ENCODE peak calls at places on chromosomes 12 and 14, in ten cellular contexts. T, S, G, N, A, R, O, V, I and C are unnamed samples.
A peak's percentile ranks its signal among the peaks of the same experiment; 100 is the strongest.

GRCh38 chr12:118015944-118016343 is 559 bp upstream of the RFC5 start:
- DNase-seq in T (peak; percentile 15), S (no peak), G (no peak), N (no peak), A (no peak), R (peak; percentile 8), O (no peak), V (no peak), I (no peak), C (no peak)

GRCh38 chr14:69335421-69335820 is 62.7 kb downstream of the ERH start:
- DNase-seq in T (no peak), S (no peak), G (peak; percentile 78), N (peak; percentile 58), A (no peak), R (no peak), O (peak; percentile 33), V (peak; percentile 71), I (no peak), C (peak; percentile 43)

GRCh38 chr14:78848234-78848820 is 678.2 kb downstream of the NRXN3 start:
- DNase-seq in T (peak; percentile 21), S (no peak), G (peak; percentile 58), N (peak; percentile 62), A (no peak), R (peak; percentile 27), O (peak; percentile 31), V (peak; percentile 19), I (peak; percentile 19), C (no peak)

GRCh38 chr14:36363704-36364103 is 43.3 kb upstream of the MBIP start:
- DNase-seq in T (no peak), S (no peak), G (no peak), N (no peak), A (no peak), R (no peak), O (no peak), V (no peak), I (no peak), C (no peak)

GRCh38 chr14:75232597-75232996 is 46.0 kb upstream of the FOS start:
- DNase-seq in T (no peak), S (no peak), G (no peak), N (no peak), A (no peak), R (no peak), O (no peak), V (no peak), I (no peak), C (no peak)

GRCh38 chr12:117649796-117650195 is 288.4 kb upstream of the NOS1 start:
- DNase-seq in T (no peak), S (no peak), G (no peak), N (no peak), A (no peak), R (no peak), O (no peak), V (no peak), I (no peak), C (no peak)

GRCh38 chr12:114668905-114669304 is 15.1 kb downstream of the TBX3 start:
- DNase-seq in T (peak; percentile 73), S (no peak), G (no peak), N (peak; percentile 39), A (no peak), R (no peak), O (no peak), V (no peak), I (no peak), C (no peak)

GRCh38 chr14:45426685-45427282 is 173.8 kb upstream of the MIS18BP1 start:
- DNase-seq in T (no peak), S (no peak), G (peak; percentile 41), N (peak; percentile 79), A (no peak), R (peak; percentile 3), O (peak; percentile 34), V (no peak), I (no peak), C (no peak)

DNA sequence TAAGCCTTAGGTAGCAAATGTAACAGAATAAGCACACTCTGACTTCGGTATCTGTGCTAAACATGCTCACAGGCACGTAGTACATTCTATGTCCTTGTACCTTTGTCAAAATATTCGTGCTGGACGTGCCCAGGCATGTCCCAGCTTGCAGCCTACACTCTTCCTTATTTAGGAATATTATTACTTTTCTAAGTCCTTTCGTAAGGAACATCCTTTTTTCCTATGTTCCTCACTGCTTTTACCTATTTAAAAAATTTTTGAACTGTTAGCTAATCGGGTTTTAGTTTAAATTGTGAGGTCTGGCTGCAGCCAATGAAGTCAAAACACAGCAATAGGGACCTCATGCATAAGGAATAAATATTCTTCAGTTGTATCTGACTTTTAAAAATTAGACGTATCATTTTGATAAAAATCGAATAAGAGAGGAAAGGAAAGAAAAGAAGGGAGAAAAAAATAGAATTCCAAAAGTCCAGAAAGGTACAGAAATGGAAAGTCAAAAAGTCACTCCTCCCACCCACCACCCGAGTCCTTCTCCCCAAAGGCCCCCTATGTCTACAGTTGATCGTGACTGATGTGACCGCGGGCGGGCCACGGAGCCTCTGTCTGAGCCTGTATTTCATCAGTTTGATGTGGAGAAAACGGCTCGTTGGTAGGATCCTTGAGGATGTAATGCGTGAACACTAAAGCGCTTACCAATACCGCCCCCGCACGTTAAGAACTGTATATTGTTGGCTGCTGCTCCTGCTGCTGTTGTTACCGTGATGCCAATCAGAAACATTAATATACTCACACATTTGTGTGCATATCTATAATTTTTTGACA is 24.4 kb upstream of the UBC start:
- DNase-seq in T (peak; percentile 70), S (peak; percentile 81), G (no peak), N (peak; percentile 68), A (peak; percentile 54), R (peak; percentile 82), O (peak; percentile 88), V (peak; percentile 86), I (peak; percentile 85), C (no peak)
- TF ChIP-seq CTCF in T (peak; percentile 32), S (peak; percentile 49), G (peak; percentile 65), N (peak; percentile 81), A (peak; percentile 38), R (no peak), O (peak; percentile 52), V (no peak), I (peak; percentile 46), C (peak; percentile 39)

GRCh38 chr12:71655907-71656306 is 7.7 kb downstream of the ZFC3H1 start:
- DNase-seq in T (no peak), S (no peak), G (no peak), N (no peak), A (no peak), R (no peak), O (no peak), V (no peak), I (no peak), C (no peak)

GRCh38 chr12:71652656-71653055 is 11.0 kb downstream of the ZFC3H1 start:
- DNase-seq in T (no peak), S (no peak), G (no peak), N (no peak), A (no peak), R (no peak), O (no peak), V (no peak), I (no peak), C (no peak)

GRCh38 chr12:71653137-71653536 is 10.5 kb downstream of the ZFC3H1 start:
- DNase-seq in T (no peak), S (no peak), G (no peak), N (no peak), A (no peak), R (no peak), O (no peak), V (no peak), I (no peak), C (no peak)

GRCh38 chr12:71654200-71654599 is 9.4 kb downstream of the ZFC3H1 start:
- DNase-seq in T (no peak), S (no peak), G (no peak), N (no peak), A (no peak), R (no peak), O (no peak), V (no peak), I (no peak), C (no peak)

DNA sequence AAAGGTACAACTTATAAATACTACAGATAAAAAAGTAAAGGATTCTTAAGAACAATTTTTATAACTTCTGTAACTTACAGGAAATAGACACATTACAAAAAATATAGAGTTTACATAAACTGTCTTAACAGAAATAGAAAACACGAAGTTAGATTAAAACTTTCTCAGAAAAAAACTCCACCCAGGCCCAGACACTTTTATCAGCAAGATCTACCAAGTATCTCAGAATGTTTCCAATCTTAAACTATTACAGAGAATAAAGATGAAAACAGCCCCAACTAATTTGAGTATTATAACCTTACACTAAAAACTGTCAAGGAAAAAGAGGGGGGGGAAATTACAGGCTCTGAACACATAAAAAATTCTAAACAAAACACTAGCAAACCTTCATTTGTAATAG is 8.2 kb downstream of the ZFC3H1 start:
- DNase-seq in T (no peak), S (no peak), G (no peak), N (no peak), A (no peak), R (no peak), O (no peak), V (no peak), I (no peak), C (no peak)
- H3K4me3 ChIP-seq in T (no peak overlapping the region), S (no peak overlapping the region), G (no peak overlapping the region), N (no peak overlapping the region), A (no peak overlapping the region), R (no peak overlapping the region), O (no peak overlapping the region), V (no peak overlapping the region), I (no peak overlapping the region), C (no peak overlapping the region)

GRCh38 chr14:92898732-92899131 is 24.2 kb upstream of the CHGA start:
- DNase-seq in T (no peak), S (no peak), G (no peak), N (no peak), A (peak; percentile 30), R (no peak), O (no peak), V (no peak), I (no peak), C (no peak)
- TF ChIP-seq CTCF in T (no peak), S (no peak), G (no peak), N (no peak), A (no peak), R (no peak), O (no peak), V (no peak), I (no peak), C (no peak)

GRCh38 chr14:41873379-41874034 is 266.8 kb downstream of the LRFN5 start:
- DNase-seq in T (no peak), S (no peak), G (no peak), N (no peak), A (no peak), R (no peak), O (peak; percentile 71), V (no peak), I (no peak), C (no peak)

GRCh38 chr14:41875113-41875512 is 268.4 kb downstream of the LRFN5 start:
- DNase-seq in T (no peak), S (no peak), G (no peak), N (no peak), A (no peak), R (no peak), O (no peak), V (no peak), I (no peak), C (no peak)

GRCh38 chr14:41868396-41868795 is 261.7 kb downstream of the LRFN5 start:
- DNase-seq in T (no peak), S (no peak), G (no peak), N (no peak), A (no peak), R (no peak), O (peak; percentile 4), V (no peak), I (no peak), C (no peak)

DNA sequence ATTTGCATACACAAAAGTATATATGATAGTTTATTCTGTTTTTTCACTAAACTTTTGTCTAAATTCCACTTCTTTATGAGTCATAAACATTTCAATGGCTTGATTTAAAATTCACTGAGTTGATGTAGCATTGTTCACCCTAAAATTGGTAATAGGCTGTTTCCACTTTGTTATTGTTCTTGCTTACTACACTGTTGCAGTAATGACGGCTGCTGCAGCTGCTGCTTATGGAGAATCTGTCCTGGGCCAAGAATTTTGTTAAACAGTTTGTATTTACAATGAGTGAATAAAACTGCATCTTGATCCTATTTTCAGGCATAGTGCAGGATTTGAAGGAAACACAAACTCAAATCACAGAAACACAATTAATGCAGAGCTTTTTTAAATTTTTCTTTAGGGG is 266.2 kb downstream of the LRFN5 start:
- DNase-seq in T (no peak), S (no peak), G (no peak), N (no peak), A (no peak), R (no peak), O (peak; percentile 24), V (no peak), I (no peak), C (no peak)
- H3K4me3 ChIP-seq in T (no peak overlapping the region), S (no peak overlapping the region), G (no peak overlapping the region), N (no peak overlapping the region), A (no peak overlapping the region), R (no peak overlapping the region), O (no peak overlapping the region), V (no peak overlapping the region), I (no peak overlapping the region), C (no peak overlapping the region)